ENCODE peak calls at places on chromosomes 2 and 18, in four cellular contexts. Y, S, N and D are unnamed samples.

GRCh38 chr2:136129601-136130000 is 11.7 kb upstream of the CXCR4 start:
- DNase-seq in S (no peak), Y (no peak), N (no peak), D (no peak)

GRCh38 chr2:178241852-178242551 is 47.7 kb downstream of the OSBPL6 start:
- DNase-seq in N (peak), S (no peak), Y (peak), D (no peak)

GRCh38 chr2:23287250-23287704 is 97.7 kb upstream of the KLHL29 start:
- DNase-seq in S (no peak), Y (peak), N (no peak), D (no peak)

GRCh38 chr2:124810132-124810531 is 785.0 kb downstream of the CNTNAP5 start:
- DNase-seq in S (no peak), N (peak), Y (no peak), D (no peak)

GRCh38 chr2:11697103-11697871 is 27.3 kb upstream of the NTSR2 start:
- DNase-seq in Y (peak), N (no peak), S (no peak), D (peak)

GRCh38 chr18:30811580-30811979 is 231.0 kb downstream of the DSC3 start:
- DNase-seq in S (no peak), Y (no peak), N (no peak), D (no peak)

GRCh38 chr18:71028285-71028762 is 739.5 kb downstream of the SOCS6 start:
- DNase-seq in N (no peak), Y (no peak), S (no peak), D (no peak)

GRCh38 chr2:66805136-66805535 is 370.2 kb downstream of the MEIS1 start:
- DNase-seq in Y (peak), N (no peak), S (no peak), D (no peak)

GRCh38 chr2:96240341-96241038 is 25.3 kb downstream of the TMEM127 start:
- DNase-seq in N (no peak), Y (no peak), S (no peak), D (no peak)

GRCh38 chr2:101446869-101447268 is 28.0 kb downstream of the RFX8 start:
- DNase-seq in N (no peak), S (no peak), Y (peak), D (no peak)

GRCh38 chr2:48189552-48190228 is 283.4 kb upstream of the FBXO11 start:
- DNase-seq in S (no peak), Y (no peak), N (no peak), D (no peak)

GRCh38 chr2:166627893-166628292 is 133.8 kb upstream of the SCN7A start:
- DNase-seq in Y (no peak), S (no peak), N (no peak), D (no peak)

GRCh38 chr18:23114171-23114881 is 21.0 kb upstream of the CABLES1 start:
- DNase-seq in N (no peak), Y (no peak), S (no peak), D (peak)

GRCh38 chr18:48575658-48576453 is 37.0 kb downstream of the CTIF start:
- DNase-seq in S (no peak), Y (no peak), N (no peak), D (no peak)

GRCh38 chr2:43023791-43024514 is 202.5 kb downstream of the ZFP36L2 start:
- DNase-seq in Y (no peak), N (no peak), S (no peak), D (no peak)

GRCh38 chr18:62751341-62751821 is 36.0 kb downstream of the PHLPP1 start:
- DNase-seq in S (no peak), N (no peak), Y (peak), D (no peak)